ENCODE peak calls at places on chromosome 1, in four cellular contexts. One of them, this sample, is unnamed.

GRCh38 chr1:9449106-9449627 is 90.1 kb upstream of the SLC25A33 start:
- DNase-seq in neuronal stem cell: no peak
- DNase-seq in fibroblast of lung: peak
- DNase-seq in astrocyte: peak
- DNase-seq in this sample: peak

GRCh38 chr1:78792756-78793155 is 143.1 kb downstream of the IFI44 start:
- DNase-seq in fibroblast of lung: peak
- DNase-seq in neuronal stem cell: no peak
- DNase-seq in astrocyte: peak
- DNase-seq in this sample: no peak

GRCh38 chr1:65595724-65596123 is 175.3 kb downstream of the LEPR start:
- DNase-seq in fibroblast of lung: no peak
- DNase-seq in astrocyte: no peak
- DNase-seq in neuronal stem cell: no peak
- DNase-seq in this sample: no peak

GRCh38 chr1:8362701-8363101 is 44.8 kb downstream of the SLC45A1 start:
- DNase-seq in fibroblast of lung: no peak
- DNase-seq in astrocyte: no peak
- DNase-seq in neuronal stem cell: no peak
- DNase-seq in this sample: no peak

GRCh38 chr1:201678264-201679101 is 139.6 kb downstream of the NAV1 start:
- DNase-seq in neuronal stem cell: no peak
- DNase-seq in fibroblast of lung: peak
- DNase-seq in astrocyte: peak
- DNase-seq in this sample: peak

GRCh38 chr1:214515544-214516433 is 35.6 kb downstream of the PTPN14 start:
- DNase-seq in neuronal stem cell: no peak
- DNase-seq in astrocyte: no peak
- DNase-seq in fibroblast of lung: no peak
- DNase-seq in this sample: peak

GRCh38 chr1:36673207-36673606 is 190.5 kb upstream of the CSF3R start:
- DNase-seq in fibroblast of lung: no peak
- DNase-seq in astrocyte: no peak
- DNase-seq in neuronal stem cell: peak
- DNase-seq in this sample: no peak

GRCh38 chr1:110150330-110151174 is at the start of gene SLC6A17:
- DNase-seq in neuronal stem cell: peak
- DNase-seq in astrocyte: peak
- DNase-seq in fibroblast of lung: peak
- DNase-seq in this sample: peak

GRCh38 chr1:200973937-200974657 is 49.4 kb downstream of the KIF21B start:
- DNase-seq in neuronal stem cell: no peak
- DNase-seq in astrocyte: no peak
- DNase-seq in fibroblast of lung: no peak
- DNase-seq in this sample: no peak

GRCh38 chr1:39625462-39626273 is 13.8 kb downstream of the HEYL start:
- DNase-seq in neuronal stem cell: no peak
- DNase-seq in fibroblast of lung: peak
- DNase-seq in astrocyte: no peak
- DNase-seq in this sample: peak

GRCh38 chr1:65458730-65459396 is 38.4 kb downstream of the LEPR start:
- DNase-seq in astrocyte: no peak
- DNase-seq in fibroblast of lung: no peak
- DNase-seq in neuronal stem cell: no peak
- DNase-seq in this sample: peak

GRCh38 chr1:56617141-56617540 is 28.0 kb upstream of the PRKAA2 start:
- DNase-seq in astrocyte: peak
- DNase-seq in fibroblast of lung: peak
- DNase-seq in neuronal stem cell: peak
- DNase-seq in this sample: no peak

GRCh38 chr1:56901720-56902119 is 47.1 kb downstream of the C8A start:
- DNase-seq in astrocyte: no peak
- DNase-seq in neuronal stem cell: no peak
- DNase-seq in fibroblast of lung: peak
- DNase-seq in this sample: peak

GRCh38 chr1:2625311-2625710 is 7.5 kb downstream of the MMEL1 start:
- DNase-seq in fibroblast of lung: no peak
- DNase-seq in neuronal stem cell: no peak
- DNase-seq in astrocyte: no peak
- DNase-seq in this sample: no peak

GRCh38 chr1:23118407-23118806 is 50.2 kb downstream of the LUZP1 start:
- DNase-seq in astrocyte: no peak
- DNase-seq in neuronal stem cell: no peak
- DNase-seq in fibroblast of lung: no peak
- DNase-seq in this sample: no peak

GRCh38 chr1:229372251-229372650 is 29.4 kb upstream of the CCSAP start:
- DNase-seq in astrocyte: no peak
- DNase-seq in fibroblast of lung: no peak
- DNase-seq in neuronal stem cell: no peak
- DNase-seq in this sample: no peak

GRCh38 chr1:30816211-30817082 is 58.9 kb upstream of the LAPTM5 start:
- DNase-seq in neuronal stem cell: peak
- DNase-seq in fibroblast of lung: peak
- DNase-seq in astrocyte: peak
- DNase-seq in this sample: peak

GRCh38 chr1:45299981-45300668 is 26.6 kb upstream of the HPDL start:
- DNase-seq in neuronal stem cell: peak
- DNase-seq in astrocyte: peak
- DNase-seq in fibroblast of lung: peak
- DNase-seq in this sample: peak

GRCh38 chr1:226589008-226589733 is 40.6 kb downstream of the STUM start:
- DNase-seq in fibroblast of lung: no peak
- DNase-seq in neuronal stem cell: no peak
- DNase-seq in astrocyte: no peak
- DNase-seq in this sample: peak
- H3K27ac ChIP-seq in fibroblast of lung: no peak
- H3K27ac ChIP-seq in neuronal stem cell: no peak
- H3K27ac ChIP-seq in astrocyte: no peak
- H3K27ac ChIP-seq in this sample: no peak

GRCh38 chr1:202994756-202995155 is 12.4 kb upstream of the TMEM183A start:
- DNase-seq in astrocyte: no peak
- DNase-seq in neuronal stem cell: no peak
- DNase-seq in fibroblast of lung: no peak
- DNase-seq in this sample: no peak

GRCh38 chr1:203001986-203002385 is 5.2 kb upstream of the TMEM183A start:
- DNase-seq in fibroblast of lung: no peak
- DNase-seq in astrocyte: no peak
- DNase-seq in neuronal stem cell: no peak
- DNase-seq in this sample: no peak

GRCh38 chr1:203002951-203003350 is 4.2 kb upstream of the TMEM183A start:
- DNase-seq in fibroblast of lung: no peak
- DNase-seq in neuronal stem cell: no peak
- DNase-seq in astrocyte: no peak
- DNase-seq in this sample: no peak

GRCh38 chr1:202998836-202999750 is 8.1 kb upstream of the TMEM183A start:
- DNase-seq in neuronal stem cell: peak
- DNase-seq in astrocyte: peak
- DNase-seq in fibroblast of lung: peak
- DNase-seq in this sample: peak

DNA sequence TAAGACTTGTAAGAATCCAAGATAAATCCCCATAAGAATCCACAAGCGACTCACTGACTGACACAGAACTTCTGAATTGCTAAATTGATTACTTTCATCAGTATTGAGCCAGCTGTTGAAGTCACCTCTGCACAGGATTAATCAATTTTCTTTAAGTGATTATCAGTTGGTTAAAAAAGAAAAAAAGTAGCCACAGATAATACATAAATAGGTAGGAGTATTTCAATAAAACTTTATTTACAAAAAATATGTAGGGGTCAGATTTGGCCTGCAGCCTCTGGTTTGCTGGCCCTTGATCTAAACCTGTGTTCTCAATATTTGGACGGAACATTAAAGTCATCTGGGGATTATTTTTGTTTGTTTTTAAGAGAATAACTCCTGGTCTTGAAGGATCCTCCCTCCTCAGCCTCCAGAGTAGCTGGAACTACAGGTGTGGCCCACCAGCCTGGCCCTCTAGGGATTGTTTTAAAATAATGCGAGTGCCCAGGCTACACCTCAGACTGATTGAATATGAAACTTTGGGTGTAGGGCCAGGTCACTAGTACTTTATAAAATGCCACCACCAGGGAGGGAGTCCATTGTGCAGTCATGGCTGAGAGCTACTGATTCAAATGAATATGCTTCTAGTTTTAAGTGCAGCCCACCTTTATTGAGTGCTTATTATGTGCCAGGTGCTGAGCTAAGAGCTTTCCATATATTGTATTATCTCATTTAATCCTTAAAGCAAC is 6.8 kb upstream of the TMEM183A start:
- DNase-seq in neuronal stem cell: no peak
- DNase-seq in astrocyte: no peak
- DNase-seq in fibroblast of lung: no peak
- DNase-seq in this sample: no peak
- H3K4me2 ChIP-seq in neuronal stem cell: no peak
- H3K4me2 ChIP-seq in astrocyte: no peak
- H3K4me2 ChIP-seq in fibroblast of lung: no peak
- H3K4me2 ChIP-seq in this sample: no peak

DNA sequence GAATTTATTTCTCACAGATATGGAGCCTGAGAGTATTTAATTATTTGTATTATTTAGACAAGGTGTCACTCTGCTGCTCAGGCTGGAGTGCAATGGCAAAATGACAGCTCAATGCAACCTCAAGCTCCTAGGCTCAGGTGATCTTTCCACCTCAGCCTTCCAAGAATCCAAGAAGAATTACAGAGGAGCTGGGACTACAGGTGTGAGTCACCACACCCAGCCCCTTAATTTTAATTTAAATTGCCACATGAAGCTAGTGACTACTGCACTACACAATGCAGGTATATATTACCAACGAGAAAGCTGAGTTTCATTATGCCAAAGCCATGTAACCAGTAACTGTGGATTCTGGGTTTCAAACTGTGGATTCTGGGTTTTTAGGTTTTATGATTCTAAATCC is 2.1 kb downstream of the KHDC4 start:
- DNase-seq in fibroblast of lung: no peak
- DNase-seq in astrocyte: no peak
- DNase-seq in neuronal stem cell: no peak
- DNase-seq in this sample: peak
- H2AFZ ChIP-seq in fibroblast of lung: no peak
- H2AFZ ChIP-seq in astrocyte: no peak
- H2AFZ ChIP-seq in neuronal stem cell: no peak
- H2AFZ ChIP-seq in this sample: no peak

DNA sequence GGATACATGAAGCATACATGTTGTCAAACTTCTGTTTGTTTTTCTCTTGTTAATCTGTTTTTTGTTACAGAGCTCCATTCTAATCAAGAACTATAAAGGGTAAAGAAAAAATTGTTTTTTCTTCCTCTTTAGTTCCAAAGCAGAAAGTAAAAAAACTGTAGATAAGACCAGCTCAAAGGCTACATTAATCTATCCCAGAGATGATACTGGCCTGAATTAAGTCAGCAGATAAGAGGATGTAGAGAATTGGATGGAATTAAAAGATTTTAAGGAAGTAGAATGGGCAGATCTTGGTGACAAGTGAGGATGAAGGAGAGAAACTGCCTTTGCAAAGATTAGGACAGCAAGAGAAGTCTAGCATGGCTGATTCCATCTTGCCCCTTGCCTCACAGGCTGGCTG is 264.8 kb upstream of the USP24 start:
- DNase-seq in astrocyte: no peak
- DNase-seq in neuronal stem cell: no peak
- DNase-seq in fibroblast of lung: no peak
- DNase-seq in this sample: no peak
- H3K27ac ChIP-seq in astrocyte: no peak
- H3K27ac ChIP-seq in neuronal stem cell: no peak
- H3K27ac ChIP-seq in fibroblast of lung: no peak
- H3K27ac ChIP-seq in this sample: no peak

GRCh38 chr1:94951509-94952208 is 24.7 kb upstream of the CNN3 start:
- DNase-seq in neuronal stem cell: no peak
- DNase-seq in astrocyte: no peak
- DNase-seq in fibroblast of lung: no peak
- DNase-seq in this sample: no peak

GRCh38 chr1:94952539-94952938 is 25.6 kb upstream of the CNN3 start:
- DNase-seq in astrocyte: no peak
- DNase-seq in neuronal stem cell: no peak
- DNase-seq in fibroblast of lung: no peak
- DNase-seq in this sample: no peak

GRCh38 chr1:94947453-94947852 is 20.5 kb upstream of the CNN3 start:
- DNase-seq in neuronal stem cell: no peak
- DNase-seq in astrocyte: peak
- DNase-seq in fibroblast of lung: peak
- DNase-seq in this sample: peak

GRCh38 chr1:94951056-94951455 is 24.1 kb upstream of the CNN3 start:
- DNase-seq in neuronal stem cell: no peak
- DNase-seq in astrocyte: no peak
- DNase-seq in fibroblast of lung: no peak
- DNase-seq in this sample: peak

GRCh38 chr1:94949681-94950661 is 23.1 kb upstream of the CNN3 start:
- DNase-seq in astrocyte: peak
- DNase-seq in fibroblast of lung: peak
- DNase-seq in neuronal stem cell: no peak
- DNase-seq in this sample: peak
- H3K4me2 ChIP-seq in astrocyte: peak
- H3K4me2 ChIP-seq in fibroblast of lung: no peak
- H3K4me2 ChIP-seq in neuronal stem cell: no peak
- H3K4me2 ChIP-seq in this sample: no peak

DNA sequence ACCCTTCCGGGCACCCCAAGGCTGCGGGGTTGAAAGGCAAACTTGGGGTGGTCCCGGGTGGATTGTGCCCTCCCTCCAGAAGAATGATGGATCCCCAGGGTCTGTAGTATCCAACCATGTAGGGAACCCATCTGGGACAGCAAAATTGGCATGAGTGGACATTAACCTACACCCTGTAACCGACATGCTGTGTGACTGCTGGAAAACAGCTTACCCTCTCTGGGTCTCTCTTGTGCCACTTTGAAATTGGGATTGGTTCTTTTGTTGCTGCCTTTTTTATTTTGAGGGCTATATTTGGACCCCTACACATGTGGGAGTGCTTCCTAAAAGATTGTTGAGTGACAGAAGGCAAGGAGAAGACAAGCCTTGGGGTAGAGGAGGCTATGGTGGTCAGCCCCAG is 19.5 kb downstream of the PADI1 start:
- DNase-seq in astrocyte: no peak
- DNase-seq in fibroblast of lung: no peak
- DNase-seq in neuronal stem cell: no peak
- DNase-seq in this sample: no peak
- H2AFZ ChIP-seq in astrocyte: no peak
- H2AFZ ChIP-seq in fibroblast of lung: no peak
- H2AFZ ChIP-seq in neuronal stem cell: no peak
- H2AFZ ChIP-seq in this sample: no peak

GRCh38 chr1:13952985-13953384 is 253.0 kb downstream of the PRDM2 start:
- DNase-seq in neuronal stem cell: no peak
- DNase-seq in astrocyte: no peak
- DNase-seq in fibroblast of lung: no peak
- DNase-seq in this sample: no peak
- H3K27ac ChIP-seq in neuronal stem cell: no peak
- H3K27ac ChIP-seq in astrocyte: no peak
- H3K27ac ChIP-seq in fibroblast of lung: no peak
- H3K27ac ChIP-seq in this sample: no peak